ENCODE peak calls at places on chromosomes 1 and 21, in eight cellular contexts. K, A, I, C, S, O, Q and B are unnamed samples.

GRCh38 chr1:204813522-204813921 is 57.1 kb upstream of the NFASC start:
- DNase-seq in K (no peak), A (no peak), I (no peak), C (no peak), S (no peak), O (no peak), Q (no peak), B (no peak)

GRCh38 chr1:91885331-91885715 is 628 bp downstream of the TGFBR3 start:
- DNase-seq in K (peak; percentile 29), A (peak; percentile 39), I (peak; percentile 30), C (peak; percentile 25), S (peak; percentile 56), O (peak; percentile 9), Q (no peak), B (no peak)

GRCh38 chr1:116721608-116722007 is 32.6 kb upstream of the CD2 start:
- DNase-seq in K (no peak), A (no peak), I (no peak), C (no peak), S (no peak), O (no peak), Q (no peak), B (no peak)

GRCh38 chr21:42222386-42222785 is 3.4 kb downstream of the ABCG1 start:
- DNase-seq in K (no peak), A (no peak), I (peak; percentile 4), C (no peak), S (no peak), O (no peak), Q (no peak), B (no peak)

GRCh38 chr1:20229191-20229590 is 42.9 kb upstream of the PLA2G2C start:
- DNase-seq in K (no peak), A (no peak), I (no peak), C (no peak), S (no peak), O (no peak), Q (no peak), B (no peak)

GRCh38 chr1:91476538-91477217 is 24.0 kb upstream of the CDC7 start:
- DNase-seq in K (no peak), A (peak; percentile 28), I (no peak), C (no peak), S (no peak), O (no peak), Q (no peak), B (no peak)

GRCh38 chr1:20184997-20185833 is 681 bp upstream of the UBXN10 start:
- DNase-seq in K (no peak), A (no peak), I (no peak), C (no peak), S (no peak), O (no peak), Q (no peak), B (no peak)

GRCh38 chr1:96845464-96845863 is 123.9 kb downstream of the PTBP2 start:
- DNase-seq in K (no peak), A (no peak), I (peak; percentile 32), C (peak; percentile 38), S (no peak), O (peak; percentile 54), Q (no peak), B (no peak)

GRCh38 chr1:218658899-218659298 is 313.8 kb downstream of the TGFB2 start:
- DNase-seq in K (no peak), A (no peak), I (no peak), C (no peak), S (no peak), O (peak; percentile 95), Q (no peak), B (no peak)

GRCh38 chr1:47523812-47524170 is 85.9 kb downstream of the FOXD2 start:
- DNase-seq in K (no peak), A (no peak), I (no peak), C (no peak), S (no peak), O (no peak), Q (no peak), B (no peak)

GRCh38 chr1:10339815-10340214 is 59.0 kb upstream of the PGD start:
- DNase-seq in K (peak; percentile 54), A (peak; percentile 75), I (peak; percentile 12), C (no peak), S (no peak), O (peak; percentile 45), Q (no peak), B (no peak)

GRCh38 chr1:197356723-197357533 is 88.9 kb downstream of the CRB1 start:
- DNase-seq in K (no peak), A (peak; percentile 11), I (peak; percentile 44), C (no peak), S (no peak), O (peak; percentile 62), Q (no peak), B (no peak)

GRCh38 chr1:224294775-224295174 is 35.2 kb downstream of the NVL start:
- DNase-seq in K (no peak), A (no peak), I (no peak), C (no peak), S (no peak), O (no peak), Q (no peak), B (no peak)

GRCh38 chr1:214331827-214332423 is 51.0 kb downstream of the SMYD2 start:
- DNase-seq in K (no peak), A (no peak), I (peak; percentile 32), C (no peak), S (no peak), O (peak; percentile 75), Q (no peak), B (no peak)

GRCh38 chr21:36422279-36423098 is 37.3 kb downstream of the CHAF1B start:
- DNase-seq in K (peak; percentile 37), A (peak; percentile 54), I (peak; percentile 67), C (peak; percentile 56), S (no peak), O (peak; percentile 70), Q (no peak), B (no peak)

GRCh38 chr1:56922507-56922906 is 43.3 kb downstream of the C8B start:
- DNase-seq in K (no peak), A (no peak), I (no peak), C (no peak), S (no peak), O (no peak), Q (no peak), B (no peak)

GRCh38 chr1:201137579-201138310 is 10.8 kb upstream of the ASCL5 start:
- DNase-seq in K (peak; percentile 36), A (peak; percentile 38), I (peak; percentile 91), C (no peak), S (peak; percentile 79), O (peak; percentile 96), Q (peak; percentile 43), B (no peak)

GRCh38 chr1:161817155-161817730 is 51.1 kb downstream of the ATF6 start:
- DNase-seq in K (no peak), A (no peak), I (no peak), C (no peak), S (no peak), O (no peak), Q (no peak), B (no peak)

GRCh38 chr1:183287191-183287675 is 101.2 kb downstream of the LAMC2 start:
- DNase-seq in K (peak; percentile 85), A (peak; percentile 84), I (peak; percentile 63), C (no peak), S (no peak), O (no peak), Q (no peak), B (no peak)

GRCh38 chr1:156478250-156478627 is 22.3 kb downstream of the MEF2D start:
- DNase-seq in K (no peak), A (no peak), I (no peak), C (no peak), S (no peak), O (no peak), Q (no peak), B (no peak)
- H3K27ac ChIP-seq in K (peak overlapping the region; percentile 75), A (peak overlapping the region; percentile 73), I (peak overlapping the region; percentile 96), C (no peak overlapping the region), S (peak overlapping the region; percentile 91), O (no peak overlapping the region), Q (peak overlapping the region; percentile 87), B (peak overlapping the region; percentile 91)

GRCh38 chr1:8015036-8015808 is 10.9 kb downstream of the ERRFI1 start:
- DNase-seq in K (no peak), A (peak; percentile 78), I (no peak), C (no peak), S (no peak), O (peak; percentile 91), Q (no peak), B (no peak)

GRCh38 chr1:8014381-8014988 is 11.6 kb downstream of the ERRFI1 start:
- DNase-seq in K (no peak), A (no peak), I (no peak), C (no peak), S (no peak), O (no peak), Q (no peak), B (no peak)

GRCh38 chr1:8015809-8016165 is 10.3 kb downstream of the ERRFI1 start:
- DNase-seq in K (no peak), A (no peak), I (peak; percentile 63), C (peak; percentile 29), S (peak; percentile 59), O (peak; percentile 26), Q (no peak), B (no peak)

GRCh38 chr1:8017495-8018310 is 8.4 kb downstream of the ERRFI1 start:
- DNase-seq in K (no peak), A (no peak), I (no peak), C (no peak), S (no peak), O (peak; percentile 64), Q (no peak), B (no peak)

GRCh38 chr1:8016244-8017241 is 9.6 kb downstream of the ERRFI1 start:
- DNase-seq in K (no peak), A (no peak), I (no peak), C (no peak), S (no peak), O (peak; percentile 37), Q (no peak), B (no peak)
- TF ChIP-seq CTCF in K (peak; percentile 18), A (no peak), I (no peak), C (no peak), S (no peak), O (peak; percentile 42), Q (no peak), B (no peak)

GRCh38 chr21:9758888-9759287 is 762.5 kb upstream of the TPTE start:
- DNase-seq in K (no peak), A (no peak), I (no peak), C (no peak), S (no peak), O (no peak), Q (no peak), B (no peak)

GRCh38 chr21:9759972-9760371 is 761.4 kb upstream of the TPTE start:
- DNase-seq in K (no peak), A (no peak), I (no peak), C (no peak), S (no peak), O (no peak), Q (no peak), B (no peak)

GRCh38 chr21:9760398-9761074 is 760.8 kb upstream of the TPTE start:
- DNase-seq in K (no peak), A (no peak), I (no peak), C (no peak), S (no peak), O (no peak), Q (no peak), B (no peak)

GRCh38 chr21:9763807-9764206 is 757.6 kb upstream of the TPTE start:
- DNase-seq in K (no peak), A (no peak), I (no peak), C (no peak), S (no peak), O (no peak), Q (no peak), B (no peak)

GRCh38 chr21:9763306-9763705 is 758.1 kb upstream of the TPTE start:
- DNase-seq in K (no peak), A (no peak), I (no peak), C (no peak), S (no peak), O (no peak), Q (no peak), B (no peak)
- H3K9me3 ChIP-seq in K (peaks cover 28% of the 10 kb centered on the region), A (no peaks in the 10 kb centered on the region), I (no peaks in the 10 kb centered on the region), C (peaks cover 5% of the 10 kb centered on the region), S (peaks cover 3% of the 10 kb centered on the region), O (peaks cover 63% of the 10 kb centered on the region), Q (no peaks in the 10 kb centered on the region), B (peaks cover 17% of the 10 kb centered on the region)

GRCh38 chr1:200040516-200041138 is 13.1 kb downstream of the NR5A2 start:
- DNase-seq in K (no peak), A (no peak), I (peak; percentile 64), C (no peak), S (no peak), O (no peak), Q (no peak), B (no peak)
- H3K27ac ChIP-seq in K (peak overlapping the region; percentile 49), A (peak overlapping the region; percentile 78), I (peak overlapping the region; percentile 95), C (no peak overlapping the region), S (no peak overlapping the region), O (no peak overlapping the region), Q (peak overlapping the region; percentile 68), B (peak overlapping the region; percentile 69)